ENCODE peak calls at places on chromosome 21, in five cellular contexts. B, H, C, L and G are unnamed samples. For H3K36me3, the result is how much of the 10 kb centered on the place peaks cover.

GRCh38 chr21:32306021-32306780 is 7.5 kb downstream of the MRAP start:
- DNase-seq in B (no peak), L (no peak), C (no peak), H (no peak), G (peak)

GRCh38 chr21:36113647-36114428 is 21.0 kb upstream of the CBR3 start:
- DNase-seq in B (peak), L (no peak), H (no peak), C (peak), G (no peak)

GRCh38 chr21:15003463-15004135 is 61.2 kb downstream of the NRIP1 start:
- DNase-seq in C (peak), H (no peak), L (no peak), B (no peak), G (no peak)

GRCh38 chr21:27590271-27590670 is 623.4 kb upstream of the ADAMTS5 start:
- DNase-seq in H (no peak), C (peak), B (no peak), L (peak), G (no peak)

GRCh38 chr21:21807598-21807903 is 809.3 kb downstream of the NCAM2 start:
- DNase-seq in L (no peak), B (no peak), H (no peak), C (no peak), G (no peak)

GRCh38 chr21:15557925-15558324 is 171.9 kb upstream of the USP25 start:
- DNase-seq in L (no peak), C (no peak), B (no peak), H (no peak), G (no peak)

GRCh38 chr21:27545754-27546349 is 579.0 kb upstream of the ADAMTS5 start:
- DNase-seq in C (no peak), L (no peak), H (no peak), B (no peak), G (no peak)

GRCh38 chr21:16837319-16837718 is 675.5 kb upstream of the CXADR start:
- DNase-seq in H (no peak), L (no peak), B (no peak), C (no peak), G (no peak)

GRCh38 chr21:25806053-25806452 is 71.3 kb downstream of the GABPA start:
- DNase-seq in B (no peak), C (no peak), L (no peak), H (no peak), G (no peak)

GRCh38 chr21:24590261-24590660 is 1017.0 kb downstream of the MRPL39 start:
- DNase-seq in B (no peak), L (no peak), H (no peak), C (no peak), G (no peak)

GRCh38 chr21:17146426-17146825 is 366.4 kb upstream of the CXADR start:
- DNase-seq in H (no peak), C (no peak), L (no peak), B (no peak), G (no peak)

GRCh38 chr21:27954806-27955205 is 987.9 kb upstream of the ADAMTS5 start:
- DNase-seq in H (no peak), C (no peak), L (no peak), B (no peak), G (no peak)

GRCh38 chr21:16308269-16308668 is 578.5 kb downstream of the USP25 start:
- DNase-seq in H (no peak), B (no peak), C (no peak), L (no peak), G (no peak)

GRCh38 chr21:25979845-25980433 is 190.6 kb downstream of the APP start:
- DNase-seq in H (no peak), C (no peak), L (no peak), B (no peak), G (no peak)

GRCh38 chr21:23977971-23978370 is 1629.3 kb downstream of the MRPL39 start:
- DNase-seq in H (no peak), C (no peak), B (no peak), L (no peak), G (no peak)

GRCh38 chr21:15122241-15122640 is 57.4 kb upstream of the NRIP1 start:
- DNase-seq in L (no peak), B (no peak), H (no peak), C (no peak), G (no peak)

GRCh38 chr21:14900611-14901010 is 164.2 kb downstream of the NRIP1 start:
- DNase-seq in C (no peak), H (no peak), B (no peak), L (no peak), G (no peak)

GRCh38 chr21:22211943-22212342 is 1213.7 kb downstream of the NCAM2 start:
- DNase-seq in B (no peak), L (no peak), C (no peak), H (no peak), G (no peak)

GRCh38 chr21:34255073-34255472 is 108.7 kb upstream of the KCNE2 start:
- DNase-seq in B (no peak), H (no peak), L (no peak), C (no peak), G (no peak)

GRCh38 chr21:34263629-34264028 is 100.2 kb upstream of the KCNE2 start:
- DNase-seq in L (no peak), B (no peak), C (no peak), H (no peak), G (no peak)

GRCh38 chr21:34261841-34262832 is 101.7 kb upstream of the KCNE2 start:
- DNase-seq in B (no peak), C (no peak), H (peak), L (no peak), G (no peak)

GRCh38 chr21:34266322-34266721 is 97.5 kb upstream of the KCNE2 start:
- DNase-seq in H (no peak), C (no peak), L (no peak), B (no peak), G (no peak)

DNA sequence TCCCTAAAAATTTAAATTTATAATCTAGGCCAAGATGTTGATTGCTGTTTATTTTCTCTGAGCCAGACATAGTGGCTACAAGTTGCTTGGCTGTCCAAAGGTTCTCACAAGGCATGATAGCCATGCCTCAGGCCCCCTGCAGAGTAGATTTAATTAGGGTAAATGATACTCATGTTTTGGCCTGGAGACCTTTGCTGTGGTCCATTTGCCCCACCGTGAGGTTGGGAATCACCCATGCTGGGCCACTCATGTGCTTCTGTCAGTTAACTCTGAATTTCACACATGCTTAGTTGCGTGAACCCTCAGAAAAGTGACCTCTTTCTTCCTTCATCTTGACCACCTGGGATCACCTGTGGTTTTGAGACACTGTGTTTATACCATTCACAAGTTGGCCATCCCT is 103.2 kb upstream of the KCNE2 start:
- DNase-seq in B (no peak), C (no peak), L (no peak), H (no peak), G (no peak)
- TF ChIP-seq POLR2A in B (no peak), C (no peak), L (no peak), H (no peak), G (no peak)

GRCh38 chr21:46555225-46555617 is 49.7 kb downstream of the S100B start:
- DNase-seq in B (peak), C (no peak), L (no peak), H (no peak), G (no peak)
- H3K36me3 ChIP-seq in B (under half), C (under half), L (half or more), H (under half), G (half or more)

DNA sequence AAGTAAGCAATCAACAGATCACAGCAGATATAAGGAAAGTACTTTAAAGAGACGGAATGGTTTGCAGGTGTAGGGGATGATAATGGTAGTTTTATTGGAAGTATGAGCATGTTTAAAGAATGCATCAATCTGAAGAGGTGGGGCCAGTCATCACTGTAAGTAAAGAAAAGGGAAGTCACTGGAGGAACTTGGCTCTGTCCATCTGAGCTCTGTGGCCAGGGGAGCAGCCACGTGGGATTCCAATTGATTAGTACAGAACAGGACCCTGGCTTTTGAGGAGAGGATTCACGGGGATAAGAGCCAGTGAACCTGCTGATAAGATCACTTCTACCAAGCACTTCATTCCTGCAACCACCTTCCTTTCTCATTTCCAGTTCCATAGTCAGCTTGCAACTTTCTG is 116.1 kb upstream of the KCNJ6 start:
- DNase-seq in B (no peak), L (no peak), C (no peak), H (no peak), G (no peak)
- TF ChIP-seq POLR2A in B (no peak), L (no peak), C (no peak), H (no peak), G (no peak)

GRCh38 chr21:44330698-44331097 is 8.5 kb downstream of the CFAP410 start:
- DNase-seq in B (no peak), C (no peak), H (no peak), L (no peak), G (no peak)

GRCh38 chr21:44328242-44328895 is 10.8 kb downstream of the CFAP410 start:
- DNase-seq in H (no peak), B (no peak), C (no peak), L (no peak), G (no peak)

GRCh38 chr21:44327603-44327974 is 11.6 kb downstream of the CFAP410 start:
- DNase-seq in C (no peak), B (no peak), L (no peak), H (no peak), G (no peak)

GRCh38 chr21:44329971-44330681 is 9.1 kb downstream of the CFAP410 start:
- DNase-seq in B (no peak), H (no peak), L (no peak), C (no peak), G (no peak)

DNA sequence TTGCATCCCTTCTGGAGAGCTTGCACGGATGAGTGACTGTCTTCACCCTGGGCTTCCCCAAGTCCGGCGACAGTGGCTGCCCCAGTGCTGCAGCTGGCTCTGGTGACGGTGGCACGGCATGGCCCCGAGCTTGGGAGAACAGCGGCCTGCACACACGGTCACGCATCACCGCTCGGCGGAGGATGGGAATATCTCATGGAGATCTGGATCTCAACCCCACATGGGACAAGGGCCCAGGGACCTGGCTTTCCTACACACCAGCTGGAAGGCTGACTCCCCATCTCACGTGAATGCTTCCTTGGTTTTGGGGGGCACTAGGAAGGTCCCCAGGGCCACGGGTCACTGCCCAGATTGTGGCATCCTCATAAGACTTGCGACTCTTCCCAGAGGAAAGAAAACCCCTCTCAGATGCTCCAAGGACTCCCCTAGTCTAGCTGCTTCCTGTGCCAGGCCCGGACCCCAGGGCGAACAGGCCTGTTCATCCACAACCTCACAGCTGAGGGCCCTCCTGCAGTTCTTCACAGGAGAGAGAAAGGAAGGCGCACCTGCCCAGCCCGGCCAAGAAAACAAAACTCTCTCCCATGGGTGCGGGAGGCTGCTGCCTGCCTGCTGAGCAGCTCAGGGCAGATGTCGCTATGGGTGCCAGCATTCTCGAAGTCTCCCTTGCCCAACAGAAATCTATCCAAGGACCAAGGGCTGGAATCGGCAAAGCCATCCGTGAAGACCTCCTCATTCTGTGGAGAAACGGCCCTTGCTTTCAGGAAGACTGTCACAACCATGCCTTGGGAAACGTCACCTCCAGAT is 9.9 kb downstream of the CFAP410 start:
- DNase-seq in B (no peak), C (no peak), L (no peak), H (no peak), G (no peak)
- H3K36me3 ChIP-seq in B (under half), C (under half), L (under half), H (under half), G (under half)

GRCh38 chr21:42231761-42232160 is 12.8 kb downstream of the ABCG1 start:
- DNase-seq in L (no peak), C (no peak), B (no peak), H (no peak), G (no peak)

GRCh38 chr21:42234464-42235241 is 15.7 kb downstream of the ABCG1 start:
- DNase-seq in H (peak), L (peak), B (peak), C (peak), G (no peak)

GRCh38 chr21:42232176-42232825 is 13.4 kb downstream of the ABCG1 start:
- DNase-seq in H (no peak), B (no peak), C (no peak), L (no peak), G (no peak)

GRCh38 chr21:42234026-42234425 is 15.1 kb downstream of the ABCG1 start:
- DNase-seq in H (no peak), B (no peak), L (no peak), C (no peak), G (no peak)

DNA sequence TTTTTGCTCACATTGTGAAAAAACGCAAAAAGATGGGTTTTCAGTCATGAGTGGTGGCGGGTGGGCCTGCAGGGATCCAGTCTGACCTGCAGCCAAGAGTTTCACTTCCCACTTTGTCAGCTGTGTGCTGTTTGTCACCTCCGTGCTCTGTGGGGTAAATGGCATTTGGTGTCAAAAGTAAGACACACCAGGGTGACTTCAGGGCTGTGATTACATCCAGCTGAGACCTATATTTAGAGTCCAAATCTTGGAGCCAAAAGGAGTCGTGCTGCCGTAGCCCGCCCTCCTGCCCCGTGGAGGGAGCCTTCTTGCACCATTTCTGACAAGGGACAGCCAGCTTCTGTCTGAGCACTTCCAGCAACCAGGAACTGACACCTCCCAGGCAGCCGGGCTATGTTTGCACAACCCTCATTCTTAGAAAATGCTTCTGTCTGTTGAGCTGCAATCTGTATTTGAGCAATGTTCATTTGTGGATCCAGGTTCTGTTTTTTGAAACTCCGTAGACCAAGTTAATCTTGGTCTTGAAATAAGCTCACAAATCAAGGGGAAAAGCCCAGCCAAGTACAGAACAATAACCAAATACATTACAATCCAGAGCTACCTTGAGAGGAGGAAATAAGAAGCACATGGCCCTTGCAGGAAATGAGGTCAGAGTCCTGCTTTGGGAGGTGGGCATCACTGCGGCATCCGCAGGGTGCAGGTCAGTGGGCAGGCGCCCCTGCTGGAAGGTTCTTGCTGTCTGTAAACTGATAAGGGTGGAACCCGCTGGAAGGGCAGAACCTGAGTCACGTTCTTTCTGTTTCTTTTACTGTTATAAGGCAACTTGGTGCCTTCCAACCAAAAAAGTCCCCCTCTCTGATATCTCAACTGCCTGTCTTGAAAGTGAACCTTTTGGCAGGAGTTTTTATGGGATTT is 14.4 kb downstream of the ABCG1 start:
- DNase-seq in H (peak), B (peak), C (peak), L (peak), G (peak)
- TF ChIP-seq POLR2A in H (no peak), B (no peak), C (no peak), L (no peak), G (peak)

DNA sequence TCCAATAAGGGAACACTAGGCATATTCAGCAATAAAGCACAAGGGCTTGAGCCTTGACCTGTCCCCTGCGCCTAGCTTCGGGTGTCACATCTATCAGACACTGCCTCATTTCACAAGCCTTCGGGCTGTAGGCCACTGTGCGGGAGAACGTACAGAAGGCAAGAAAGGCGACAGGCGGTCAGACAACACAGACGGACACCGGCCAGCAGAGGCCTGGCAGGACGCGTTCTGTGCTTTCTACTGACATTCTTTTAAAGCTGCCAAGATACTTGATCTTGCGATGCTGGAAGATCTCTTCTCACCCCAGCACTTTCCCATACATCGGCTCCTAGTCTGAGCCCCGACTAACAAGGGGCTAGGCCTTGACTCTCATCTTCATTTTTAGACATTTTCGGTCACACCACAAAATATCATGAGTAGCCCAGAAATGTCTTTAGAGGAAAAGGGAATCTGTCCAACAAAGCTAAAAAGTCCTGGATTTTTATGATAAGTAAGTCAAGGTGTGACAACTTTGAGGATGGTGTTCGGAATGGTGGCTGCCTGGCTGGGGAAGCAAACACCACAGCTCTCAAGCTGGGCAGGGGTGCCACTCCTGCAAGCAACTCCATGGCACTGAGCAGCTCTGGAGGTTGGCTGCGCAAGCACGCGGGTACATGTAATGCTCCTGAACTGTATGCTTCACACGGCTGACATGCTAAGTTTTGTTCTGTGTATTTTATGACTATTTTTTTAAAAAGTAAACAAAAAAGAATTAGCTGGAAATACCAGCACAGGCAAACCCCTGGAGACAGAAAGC is 18.7 kb downstream of the RIPK4 start:
- DNase-seq in B (no peak), L (no peak), H (no peak), C (no peak), G (no peak)
- H3K36me3 ChIP-seq in B (under half), L (under half), H (under half), C (under half), G (under half)

GRCh38 chr21:39666026-39666425 is 53.3 kb downstream of the B3GALT5 start:
- DNase-seq in L (no peak), H (no peak), B (no peak), C (no peak), G (no peak)

GRCh38 chr21:39668369-39668768 is 55.6 kb downstream of the B3GALT5 start:
- DNase-seq in B (no peak), C (no peak), L (no peak), H (no peak), G (no peak)

GRCh38 chr21:39666681-39667315 is 54.1 kb downstream of the B3GALT5 start:
- DNase-seq in L (no peak), H (peak), B (no peak), C (no peak), G (no peak)

GRCh38 chr21:39669485-39669884 is 56.7 kb downstream of the B3GALT5 start:
- DNase-seq in C (no peak), B (no peak), L (no peak), H (no peak), G (no peak)

GRCh38 chr21:39667353-39667891 is 54.7 kb downstream of the B3GALT5 start:
- DNase-seq in H (no peak), B (no peak), L (no peak), C (no peak), G (no peak)
- TF ChIP-seq POLR2A in H (no peak), B (no peak), L (no peak), C (no peak), G (no peak)

DNA sequence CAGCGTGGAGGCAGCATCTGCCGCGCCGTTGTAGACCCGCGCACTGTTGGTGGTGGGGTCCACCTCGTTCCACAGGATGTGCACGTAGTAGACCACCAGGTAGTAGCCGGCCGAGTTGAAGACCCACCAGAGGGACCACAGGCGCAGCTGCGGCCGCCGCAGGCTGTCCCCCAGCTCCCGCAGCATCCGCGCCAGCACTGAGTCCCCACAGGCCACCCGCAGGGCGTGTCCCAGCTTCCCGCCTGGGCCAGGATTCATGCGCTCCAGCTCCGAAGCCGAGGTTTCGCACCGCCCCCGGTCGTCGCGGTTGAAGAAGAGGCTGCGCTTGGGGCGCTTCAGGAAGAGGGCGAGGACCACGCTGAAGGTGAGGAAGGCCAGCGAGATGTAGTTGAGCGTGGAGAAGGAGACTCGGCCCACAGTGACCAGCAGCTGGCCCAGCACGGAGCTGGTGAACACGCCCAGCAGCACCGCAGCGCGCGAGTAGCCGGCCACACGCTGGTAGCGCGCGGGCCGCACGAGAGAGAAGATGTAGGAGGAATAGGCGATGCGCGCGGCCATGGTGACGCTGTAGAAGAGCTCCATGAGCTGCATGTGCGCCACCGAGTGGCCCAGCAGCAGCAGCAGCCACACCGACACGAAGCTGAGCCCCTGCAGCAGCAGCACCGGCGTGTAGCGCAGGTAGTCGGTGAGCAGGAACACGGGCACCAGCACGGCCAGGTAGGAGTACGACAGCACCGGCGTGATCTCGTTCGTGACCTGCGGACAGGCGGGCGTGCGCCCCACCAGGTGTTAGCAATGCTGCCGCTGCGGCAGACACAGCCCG is 10.6 kb downstream of the SLC19A1 start:
- DNase-seq in H (no peak), B (peak), L (peak), C (no peak), G (peak)
- H3K36me3 ChIP-seq in H (under half), B (under half), L (under half), C (under half), G (under half)